ENCODE peak calls at places on chromosomes 13 and 19, in five cellular contexts. One of them, this sample, is unnamed.

GRCh38 chr19:29121684-29122083 is 91.3 kb downstream of the UQCRFS1 start:
- DNase-seq in mucosa of descending colon: no peak
- DNase-seq in astrocyte of the spinal cord: no peak
- DNase-seq in neural crest cell: peak
- DNase-seq in WTC11: peak
- DNase-seq in this sample: no peak

GRCh38 chr19:9883231-9883758 is 48.2 kb downstream of the PIN1 start:
- DNase-seq in WTC11: peak
- DNase-seq in astrocyte of the spinal cord: no peak
- DNase-seq in neural crest cell: no peak
- DNase-seq in mucosa of descending colon: no peak
- DNase-seq in this sample: no peak

GRCh38 chr19:48085904-48086864 is 24.4 kb downstream of the PLA2G4C start:
- DNase-seq in mucosa of descending colon: no peak
- DNase-seq in astrocyte of the spinal cord: no peak
- DNase-seq in WTC11: peak
- DNase-seq in neural crest cell: no peak
- DNase-seq in this sample: no peak

GRCh38 chr19:19956431-19957075 is 55.8 kb downstream of the ZNF93 start:
- DNase-seq in mucosa of descending colon: no peak
- DNase-seq in neural crest cell: no peak
- DNase-seq in astrocyte of the spinal cord: no peak
- DNase-seq in WTC11: peak
- DNase-seq in this sample: no peak

GRCh38 chr13:111005364-111005763 is 90.5 kb upstream of the ANKRD10 start:
- DNase-seq in WTC11: no peak
- DNase-seq in neural crest cell: no peak
- DNase-seq in mucosa of descending colon: no peak
- DNase-seq in astrocyte of the spinal cord: peak
- DNase-seq in this sample: no peak

GRCh38 chr13:79973533-79973963 is 367.4 kb downstream of the SPRY2 start:
- DNase-seq in astrocyte of the spinal cord: no peak
- DNase-seq in neural crest cell: no peak
- DNase-seq in mucosa of descending colon: no peak
- DNase-seq in WTC11: no peak
- DNase-seq in this sample: peak

GRCh38 chr19:41588497-41589209 is 12.7 kb downstream of the CEACAM21 start:
- DNase-seq in neural crest cell: no peak
- DNase-seq in WTC11: peak
- DNase-seq in astrocyte of the spinal cord: peak
- DNase-seq in mucosa of descending colon: no peak
- DNase-seq in this sample: no peak

GRCh38 chr13:44690376-44690775 is 114.2 kb upstream of the TSC22D1 start:
- DNase-seq in neural crest cell: no peak
- DNase-seq in astrocyte of the spinal cord: no peak
- DNase-seq in mucosa of descending colon: no peak
- DNase-seq in WTC11: no peak
- DNase-seq in this sample: no peak

GRCh38 chr19:29497686-29498436 is 27.9 kb upstream of the VSTM2B start:
- DNase-seq in WTC11: no peak
- DNase-seq in neural crest cell: no peak
- DNase-seq in astrocyte of the spinal cord: no peak
- DNase-seq in mucosa of descending colon: peak
- DNase-seq in this sample: no peak

GRCh38 chr13:112346173-112346898 is 29.8 kb upstream of the SPACA7 start:
- DNase-seq in WTC11: peak
- DNase-seq in astrocyte of the spinal cord: no peak
- DNase-seq in neural crest cell: peak
- DNase-seq in mucosa of descending colon: no peak
- DNase-seq in this sample: no peak

GRCh38 chr13:85260896-85261295 is 538.3 kb downstream of the SLITRK6 start:
- DNase-seq in mucosa of descending colon: no peak
- DNase-seq in astrocyte of the spinal cord: no peak
- DNase-seq in neural crest cell: no peak
- DNase-seq in WTC11: no peak
- DNase-seq in this sample: no peak

GRCh38 chr13:85265296-85265695 is 533.9 kb downstream of the SLITRK6 start:
- DNase-seq in mucosa of descending colon: no peak
- DNase-seq in WTC11: no peak
- DNase-seq in astrocyte of the spinal cord: no peak
- DNase-seq in neural crest cell: no peak
- DNase-seq in this sample: no peak

GRCh38 chr13:85266331-85266730 is 532.9 kb downstream of the SLITRK6 start:
- DNase-seq in WTC11: no peak
- DNase-seq in neural crest cell: no peak
- DNase-seq in astrocyte of the spinal cord: no peak
- DNase-seq in mucosa of descending colon: no peak
- DNase-seq in this sample: no peak

GRCh38 chr13:85266771-85267170 is 532.4 kb downstream of the SLITRK6 start:
- DNase-seq in mucosa of descending colon: no peak
- DNase-seq in WTC11: no peak
- DNase-seq in neural crest cell: no peak
- DNase-seq in astrocyte of the spinal cord: no peak
- DNase-seq in this sample: no peak

GRCh38 chr13:85261757-85262346 is 537.4 kb downstream of the SLITRK6 start:
- DNase-seq in mucosa of descending colon: no peak
- DNase-seq in astrocyte of the spinal cord: peak
- DNase-seq in neural crest cell: no peak
- DNase-seq in WTC11: no peak
- DNase-seq in this sample: no peak
- TF ChIP-seq CTCF in mucosa of descending colon: no peak
- TF ChIP-seq CTCF in astrocyte of the spinal cord: peak
- TF ChIP-seq CTCF in neural crest cell: peak
- TF ChIP-seq CTCF in WTC11: peak
- TF ChIP-seq CTCF in this sample: no peak

GRCh38 chr19:55160986-55161365 is 3.4 kb upstream of the TNNI3 start:
- DNase-seq in astrocyte of the spinal cord: no peak
- DNase-seq in mucosa of descending colon: no peak
- DNase-seq in neural crest cell: no peak
- DNase-seq in WTC11: no peak
- DNase-seq in this sample: no peak

GRCh38 chr19:55161571-55162322 is 4.2 kb upstream of the TNNI3 start:
- DNase-seq in WTC11: peak
- DNase-seq in neural crest cell: no peak
- DNase-seq in astrocyte of the spinal cord: no peak
- DNase-seq in mucosa of descending colon: no peak
- DNase-seq in this sample: no peak

GRCh38 chr19:55158848-55159793 is 1.6 kb upstream of the TNNI3 start:
- DNase-seq in WTC11: peak
- DNase-seq in astrocyte of the spinal cord: no peak
- DNase-seq in neural crest cell: no peak
- DNase-seq in mucosa of descending colon: no peak
- DNase-seq in this sample: no peak

GRCh38 chr19:55158423-55158822 is 891 bp upstream of the TNNI3 start:
- DNase-seq in WTC11: no peak
- DNase-seq in neural crest cell: no peak
- DNase-seq in astrocyte of the spinal cord: no peak
- DNase-seq in mucosa of descending colon: no peak
- DNase-seq in this sample: no peak

GRCh38 chr19:55160128-55160985 is 2.8 kb upstream of the TNNI3 start:
- DNase-seq in mucosa of descending colon: peak
- DNase-seq in astrocyte of the spinal cord: peak
- DNase-seq in WTC11: peak
- DNase-seq in neural crest cell: peak
- DNase-seq in this sample: peak
- TF ChIP-seq CTCF in mucosa of descending colon: peak
- TF ChIP-seq CTCF in astrocyte of the spinal cord: peak
- TF ChIP-seq CTCF in WTC11: peak
- TF ChIP-seq CTCF in neural crest cell: peak
- TF ChIP-seq CTCF in this sample: peak

DNA sequence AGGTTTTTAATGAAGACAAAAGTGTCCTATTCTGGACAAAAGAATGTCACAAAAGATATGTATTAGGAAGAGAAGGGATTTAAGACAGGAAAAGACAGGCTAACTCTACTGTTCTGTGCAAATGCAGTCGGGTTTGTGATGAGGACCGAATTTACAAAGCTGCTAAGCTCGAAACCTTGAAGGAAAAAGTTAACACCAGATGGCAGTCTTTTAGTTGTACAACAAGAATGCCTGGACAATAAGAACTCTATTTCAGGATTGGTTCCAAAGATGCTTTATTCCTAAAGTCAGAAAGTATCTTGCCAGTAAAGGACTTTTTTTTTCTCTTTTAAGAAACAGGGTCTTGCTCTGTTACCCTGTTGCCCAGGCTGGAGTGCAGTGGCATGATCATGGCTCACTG is 51.1 kb downstream of the HS6ST3 start:
- DNase-seq in astrocyte of the spinal cord: peak
- DNase-seq in mucosa of descending colon: no peak
- DNase-seq in WTC11: no peak
- DNase-seq in neural crest cell: no peak
- DNase-seq in this sample: no peak
- TF ChIP-seq CTCF in astrocyte of the spinal cord: peak
- TF ChIP-seq CTCF in mucosa of descending colon: no peak
- TF ChIP-seq CTCF in WTC11: no peak
- TF ChIP-seq CTCF in neural crest cell: peak
- TF ChIP-seq CTCF in this sample: no peak

GRCh38 chr19:12938536-12939291 is at the start of gene CALR:
- DNase-seq in neural crest cell: no peak
- DNase-seq in WTC11: no peak
- DNase-seq in mucosa of descending colon: no peak
- DNase-seq in astrocyte of the spinal cord: no peak
- DNase-seq in this sample: peak
- TF ChIP-seq CTCF in neural crest cell: peak
- TF ChIP-seq CTCF in WTC11: no peak
- TF ChIP-seq CTCF in mucosa of descending colon: no peak
- TF ChIP-seq CTCF in astrocyte of the spinal cord: peak
- TF ChIP-seq CTCF in this sample: peak

GRCh38 chr19:11798391-11799296 is at the start of gene ZNF491:
- DNase-seq in astrocyte of the spinal cord: peak
- DNase-seq in neural crest cell: peak
- DNase-seq in mucosa of descending colon: peak
- DNase-seq in WTC11: peak
- DNase-seq in this sample: peak
- TF ChIP-seq CTCF in astrocyte of the spinal cord: peak
- TF ChIP-seq CTCF in neural crest cell: peak
- TF ChIP-seq CTCF in mucosa of descending colon: no peak
- TF ChIP-seq CTCF in WTC11: no peak
- TF ChIP-seq CTCF in this sample: peak

GRCh38 chr19:55212447-55212846 is 3.1 kb upstream of the PTPRH start:
- DNase-seq in mucosa of descending colon: peak
- DNase-seq in astrocyte of the spinal cord: no peak
- DNase-seq in neural crest cell: peak
- DNase-seq in WTC11: no peak
- DNase-seq in this sample: peak
- TF ChIP-seq CTCF in mucosa of descending colon: peak
- TF ChIP-seq CTCF in astrocyte of the spinal cord: peak
- TF ChIP-seq CTCF in neural crest cell: peak
- TF ChIP-seq CTCF in WTC11: no peak
- TF ChIP-seq CTCF in this sample: no peak

GRCh38 chr13:87255394-87255793 is 415.8 kb upstream of the SLITRK5 start:
- DNase-seq in WTC11: no peak
- DNase-seq in mucosa of descending colon: no peak
- DNase-seq in astrocyte of the spinal cord: no peak
- DNase-seq in neural crest cell: no peak
- DNase-seq in this sample: no peak

GRCh38 chr13:87259479-87260083 is 411.6 kb upstream of the SLITRK5 start:
- DNase-seq in astrocyte of the spinal cord: no peak
- DNase-seq in mucosa of descending colon: no peak
- DNase-seq in neural crest cell: peak
- DNase-seq in WTC11: peak
- DNase-seq in this sample: no peak
- TF ChIP-seq CTCF in astrocyte of the spinal cord: peak
- TF ChIP-seq CTCF in mucosa of descending colon: no peak
- TF ChIP-seq CTCF in neural crest cell: peak
- TF ChIP-seq CTCF in WTC11: peak
- TF ChIP-seq CTCF in this sample: peak

This sample was measured in body of pancreas.